ENCODE peak calls at places on chromosomes 16 and 17, in seven cellular contexts. E, Q, I, P, X, Y and T are unnamed samples.

GRCh38 chr16:87853411-87854052 is 15.8 kb downstream of the SLC7A5 start:
- DNase-seq in E (peak), X (peak), Q (peak), Y (peak), I (peak), P (peak), T (peak)

GRCh38 chr17:77125432-77125901 is 15.3 kb upstream of the SEC14L1 start:
- DNase-seq in E (peak), I (no peak), X (peak), Y (no peak), Q (no peak), P (no peak), T (peak)

GRCh38 chr16:11329891-11330290 is 15.4 kb upstream of the RMI2 start:
- DNase-seq in Y (no peak), P (no peak), Q (no peak), I (no peak), E (no peak), X (no peak), T (peak)

GRCh38 chr17:44781553-44782348 is 23.0 kb downstream of the ADAM11 start:
- DNase-seq in Y (no peak), P (peak), Q (no peak), I (no peak), E (no peak), X (no peak), T (no peak)

GRCh38 chr17:17665255-17665654 is 16.0 kb upstream of the RAI1 start:
- DNase-seq in E (no peak), P (no peak), Y (no peak), I (no peak), Q (no peak), X (no peak), T (no peak)

GRCh38 chr16:80948886-80949502 is 57.7 kb downstream of the CMC2 start:
- DNase-seq in I (no peak), X (no peak), Y (peak), P (peak), E (no peak), Q (peak), T (peak)

GRCh38 chr17:47251421-47251940 is 2.1 kb upstream of the ITGB3 start:
- DNase-seq in P (no peak), E (no peak), Y (no peak), Q (no peak), X (no peak), I (no peak), T (no peak)

GRCh38 chr16:86103320-86103719 is 204.4 kb downstream of the IRF8 start:
- DNase-seq in Q (no peak), P (no peak), Y (no peak), I (no peak), E (no peak), X (no peak), T (no peak)

GRCh38 chr17:75091855-75092327 is 4.1 kb downstream of the SLC16A5 start:
- DNase-seq in Q (no peak), Y (peak), I (no peak), X (no peak), E (no peak), P (no peak), T (no peak)

GRCh38 chr17:6456914-6457687 is 12.8 kb downstream of the PIMREG start:
- DNase-seq in Q (no peak), P (no peak), I (no peak), Y (peak), E (peak), X (peak), T (peak)

GRCh38 chr17:57902800-57903759 is 52.1 kb downstream of the CUEDC1 start:
- DNase-seq in Q (peak), X (peak), I (no peak), P (peak), E (peak), Y (peak), T (peak)

GRCh38 chr17:42166196-42166763 is 11.5 kb upstream of the RAB5C start:
- DNase-seq in I (no peak), P (no peak), Y (no peak), E (no peak), Q (no peak), X (no peak), T (no peak)

GRCh38 chr17:4440690-4441686 is 7.2 kb downstream of the SPNS3 start:
- DNase-seq in X (no peak), P (no peak), Q (peak), I (no peak), E (no peak), Y (no peak), T (peak)

GRCh38 chr16:21684199-21684598 is 20.4 kb downstream of the OTOA start:
- DNase-seq in X (no peak), P (no peak), Y (peak), I (peak), E (no peak), Q (peak), T (no peak)

GRCh38 chr17:38730526-38731379 is 612 bp downstream of the CISD3 start:
- DNase-seq in Y (peak), Q (peak), X (peak), P (peak), I (no peak), E (no peak), T (peak)

GRCh38 chr16:15604460-15605390 is 38.2 kb downstream of the MARF1 start:
- DNase-seq in X (peak), P (no peak), E (no peak), Q (no peak), Y (no peak), I (no peak), T (no peak)

GRCh38 chr17:81097943-81098308 is 63.0 kb downstream of the BAIAP2 start:
- DNase-seq in E (peak), Q (no peak), Y (peak), X (peak), I (no peak), P (no peak), T (peak)

GRCh38 chr17:15364615-15365014 is 23.2 kb upstream of the TEKT3 start:
- DNase-seq in I (no peak), X (no peak), Q (no peak), Y (no peak), P (no peak), E (no peak), T (no peak)

GRCh38 chr17:82438401-82439193 is 12.0 kb downstream of the CYBC1 start:
- DNase-seq in Y (no peak), I (no peak), E (no peak), X (no peak), P (no peak), Q (peak), T (no peak)

GRCh38 chr17:36524428-36524876 is 10.2 kb downstream of the MYO19 start:
- DNase-seq in Q (no peak), Y (no peak), I (peak), P (no peak), X (peak), E (no peak), T (no peak)

GRCh38 chr16:49510676-49511305 is 137.2 kb downstream of the C16orf78 start:
- DNase-seq in E (no peak), I (no peak), X (no peak), P (no peak), Q (no peak), Y (no peak), T (no peak)

GRCh38 chr16:89365044-89365467 is 125.3 kb downstream of the ANKRD11 start:
- DNase-seq in X (peak), I (no peak), E (peak), Q (no peak), P (no peak), Y (no peak), T (peak)

GRCh38 chr16:80585764-80586163 is 45.0 kb downstream of the DYNLRB2 start:
- DNase-seq in E (no peak), I (no peak), X (no peak), Q (no peak), P (no peak), Y (no peak), T (no peak)

GRCh38 chr17:17140590-17140980 is 65.5 kb downstream of the PLD6 start:
- DNase-seq in Q (no peak), E (peak), Y (no peak), P (no peak), X (peak), I (no peak), T (peak)

GRCh38 chr17:68435876-68436842 is 21.1 kb downstream of the WIPI1 start:
- DNase-seq in Y (peak), X (peak), P (peak), I (peak), Q (peak), E (peak), T (peak)

GRCh38 chr17:69555056-69555455 is 140.6 kb downstream of the MAP2K6 start:
- DNase-seq in P (no peak), I (no peak), E (no peak), Q (no peak), Y (no peak), X (no peak), T (no peak)

GRCh38 chr16:48129926-48130325 is 25.9 kb downstream of the ABCC12 start:
- DNase-seq in Y (no peak), P (no peak), E (no peak), X (no peak), Q (no peak), I (no peak), T (no peak)

GRCh38 chr16:23286131-23286532 is 16.0 kb upstream of the SCNN1B start:
- DNase-seq in P (no peak), I (no peak), E (peak), Q (no peak), Y (no peak), X (peak), T (no peak)

GRCh38 chr16:1839554-1839953 is 12.5 kb downstream of the FAHD1 start:
- DNase-seq in X (no peak), Q (no peak), Y (no peak), P (no peak), I (no peak), E (no peak), T (peak)

GRCh38 chr16:11604783-11605563 is 18.3 kb upstream of the LITAF start:
- DNase-seq in Q (peak), P (peak), E (no peak), Y (peak), I (no peak), X (no peak), T (peak)

GRCh38 chr16:63978240-63978639 is 1143.6 kb downstream of the CDH11 start:
- DNase-seq in X (no peak), P (no peak), I (no peak), Y (no peak), E (no peak), Q (no peak), T (no peak)

GRCh38 chr16:11609474-11610120 is 22.9 kb upstream of the LITAF start:
- DNase-seq in E (no peak), I (no peak), Q (no peak), X (peak), P (no peak), Y (no peak), T (no peak)

GRCh38 chr16:30588651-30589050 is 3.2 kb upstream of the ZNF785 start:
- DNase-seq in P (no peak), X (no peak), I (no peak), E (no peak), Q (no peak), Y (no peak), T (no peak)

GRCh38 chr17:11935734-11936406 is 61.4 kb downstream of the ZNF18 start:
- DNase-seq in I (no peak), Y (peak), X (peak), P (peak), Q (peak), E (peak), T (peak)

DNA sequence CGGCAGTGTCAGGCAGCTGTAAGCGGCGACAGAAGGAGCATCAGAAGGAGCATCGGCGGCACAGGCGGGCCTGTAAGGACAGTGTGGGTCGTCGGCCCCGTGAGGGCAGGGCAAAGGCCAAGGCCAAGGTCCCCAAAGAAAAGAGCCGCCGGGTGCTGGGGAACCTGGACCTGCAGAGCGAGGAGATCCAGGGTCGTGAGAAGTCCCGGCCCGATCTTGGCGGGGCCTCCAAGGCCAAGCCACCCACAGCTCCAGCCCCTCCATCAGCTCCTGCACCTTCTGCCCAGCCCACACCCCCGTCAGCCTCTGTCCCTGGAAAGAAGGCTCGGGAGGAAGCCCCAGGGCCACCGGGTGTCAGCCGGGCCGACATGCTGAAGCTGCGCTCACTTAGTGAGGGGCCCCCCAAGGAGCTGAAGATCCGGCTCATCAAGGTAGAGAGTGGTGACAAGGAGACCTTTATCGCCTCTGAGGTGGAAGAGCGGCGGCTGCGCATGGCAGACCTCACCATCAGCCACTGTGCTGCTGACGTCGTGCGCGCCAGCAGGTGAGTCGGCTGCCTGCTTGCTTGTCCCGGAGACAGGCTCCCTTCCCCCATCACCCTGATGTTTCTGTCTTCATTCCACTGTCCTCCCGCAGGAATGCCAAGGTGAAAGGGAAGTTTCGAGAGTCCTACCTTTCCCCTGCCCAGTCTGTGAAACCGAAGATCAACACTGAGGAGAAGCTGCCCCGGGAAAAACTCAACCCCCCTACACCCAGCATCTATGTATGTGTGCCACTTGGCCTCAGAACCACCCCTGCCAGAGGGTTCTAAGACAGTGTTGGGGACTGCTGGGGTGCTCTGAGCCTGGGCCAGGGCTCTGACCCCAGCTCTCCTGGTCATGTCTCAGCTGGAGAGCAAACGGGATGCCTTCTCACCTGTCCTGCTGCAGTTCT is 5.4 kb upstream of the TMEM88 start:
- DNase-seq in I (no peak), Q (no peak), X (no peak), Y (peak), P (no peak), E (no peak), T (no peak)
- TF ChIP-seq CTCF in I (no peak), Q (no peak), X (no peak), Y (no peak), P (no peak), E (no peak), T (no peak)

DNA sequence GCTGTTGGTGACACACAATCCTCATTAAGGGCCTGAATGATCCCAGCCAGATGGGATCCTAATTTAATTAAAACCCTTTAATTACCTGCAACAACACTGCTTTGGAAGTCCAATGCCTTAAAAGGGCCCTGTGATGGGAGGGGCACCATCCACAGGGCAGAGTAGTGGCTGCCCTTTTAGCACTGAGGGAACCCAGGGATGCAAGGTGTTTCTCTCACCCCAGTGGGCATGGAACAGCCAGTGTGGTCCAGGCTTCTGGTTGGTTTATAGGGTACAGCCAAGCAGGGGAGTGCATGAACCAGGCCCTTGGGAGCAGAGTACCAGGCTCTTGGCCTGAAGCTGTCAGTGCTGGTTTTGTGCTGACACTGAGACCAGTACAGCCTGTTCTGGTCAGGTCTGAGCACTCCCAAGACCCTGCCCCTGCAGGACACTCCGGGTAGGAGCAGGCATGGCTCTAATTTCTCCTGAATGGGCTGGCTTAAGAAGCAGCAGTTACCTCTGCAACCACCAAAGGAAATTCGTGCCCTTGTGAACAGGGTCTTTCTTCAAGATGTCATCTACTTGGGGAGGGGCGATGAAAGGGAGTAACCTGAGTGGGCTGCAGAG is 9.9 kb downstream of the NXPH3 start:
- DNase-seq in E (no peak), P (no peak), Y (no peak), I (no peak), X (no peak), Q (no peak), T (no peak)
- TF ChIP-seq CTCF in E (peak), P (no peak), Y (no peak), I (no peak), X (peak), Q (no peak), T (peak)

DNA sequence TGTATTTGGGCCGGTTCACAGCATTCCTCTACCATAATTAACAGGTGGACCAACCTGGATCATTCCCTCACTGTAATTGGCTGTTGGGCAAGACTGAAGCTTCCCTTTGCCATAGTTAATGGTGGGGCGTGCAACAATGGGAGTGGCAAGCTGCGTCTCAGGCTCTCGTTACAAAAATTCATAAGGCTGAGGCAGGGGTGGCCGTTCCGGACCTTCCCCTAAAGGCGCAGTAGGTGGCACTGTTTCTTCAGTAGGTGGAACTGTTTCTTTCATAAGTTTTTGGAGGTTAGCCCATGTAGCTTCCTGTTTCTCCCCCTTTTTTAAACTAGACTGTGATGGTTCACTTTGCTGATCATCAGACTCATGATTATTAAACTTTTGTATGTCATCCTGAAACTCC is 17.0 kb upstream of the TMC5 start:
- DNase-seq in P (no peak), I (no peak), Y (no peak), Q (peak), X (no peak), E (no peak), T (no peak)
- TF ChIP-seq CTCF in P (no peak), I (no peak), Y (no peak), Q (no peak), X (no peak), E (no peak), T (peak)

DNA sequence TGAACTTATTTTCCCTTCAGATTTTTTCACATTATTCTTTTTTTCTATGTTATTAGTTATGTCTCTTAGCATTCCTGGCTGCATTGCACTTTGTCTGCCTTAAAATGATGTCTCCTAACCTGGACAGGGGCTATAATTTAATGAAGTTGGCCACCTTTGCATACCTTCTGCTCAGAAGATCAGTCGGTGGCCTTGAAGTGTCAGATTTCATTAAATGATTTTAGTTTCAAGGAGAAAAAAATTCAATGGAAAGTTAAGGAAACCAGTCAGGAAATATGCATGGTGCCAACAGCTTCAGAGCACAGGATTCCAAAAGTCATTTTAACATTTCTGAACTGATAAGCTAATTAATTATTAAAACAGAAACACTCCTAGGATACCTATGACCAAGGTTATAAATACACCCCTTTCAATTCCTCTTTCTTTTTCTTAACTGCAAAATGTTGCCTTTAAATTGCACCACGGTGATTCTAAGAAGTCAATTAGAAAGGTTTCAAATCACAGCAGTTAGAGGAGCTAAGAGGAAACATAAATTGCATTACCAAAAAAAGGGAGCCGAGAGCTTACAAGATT is 533.4 kb downstream of the KCNJ2 start:
- DNase-seq in E (no peak), X (no peak), P (no peak), I (no peak), Y (no peak), Q (no peak), T (no peak)
- TF ChIP-seq CTCF in E (no peak), X (no peak), P (no peak), I (no peak), Y (no peak), Q (no peak), T (no peak)

DNA sequence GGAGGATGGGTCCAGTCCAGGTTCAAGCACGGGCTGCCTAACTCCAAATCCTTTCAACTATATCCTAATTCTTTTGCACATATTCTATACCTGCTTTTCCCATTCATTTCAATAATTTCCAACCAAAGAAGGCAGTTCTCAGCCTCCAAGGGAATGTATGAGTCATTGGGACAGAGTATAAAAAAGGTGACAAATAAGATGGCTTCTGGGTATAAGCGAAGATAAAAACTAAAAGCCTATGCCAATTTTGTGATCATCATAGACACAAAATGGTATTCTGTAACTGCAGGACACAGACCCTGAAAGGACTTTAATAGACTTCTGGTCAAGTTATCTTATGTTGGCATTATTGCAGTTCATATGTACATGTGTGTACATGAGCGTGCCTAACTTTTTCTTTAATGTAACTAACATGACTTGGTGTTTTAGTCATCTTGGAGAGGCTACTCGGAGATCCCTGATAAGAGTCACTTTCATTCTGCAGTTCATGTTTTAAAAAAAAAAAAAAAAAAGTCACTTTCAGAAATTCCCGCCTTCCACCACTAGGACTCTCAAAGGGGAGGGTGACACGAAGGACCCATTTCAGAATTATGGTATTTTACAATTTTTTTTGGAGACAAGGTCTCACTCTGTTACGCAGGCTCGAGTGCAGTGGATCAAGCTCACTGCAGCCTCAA is 17.3 kb downstream of the COG1 start:
- DNase-seq in I (no peak), Q (no peak), E (no peak), Y (no peak), P (no peak), X (no peak), T (peak)
- TF ChIP-seq CTCF in I (no peak), Q (peak), E (peak), Y (no peak), P (no peak), X (peak), T (peak)